ENCODE peak calls at places on chromosomes 13 and 19, in six cellular contexts. P is lower lobe of right lung; N is SW 1271; Y is activated CD4-positive, alpha-beta T cell treated with anti-CD3 and anti-CD28 coated beads for 36 hours; E is activated T-cell treated with anti-CD3 and anti-CD28 coated beads, Interleukin-2, amount 50 U/mL, for 4 hours; V is bronchial epithelial cell. W is an unnamed sample.

GRCh38 chr13:110590577-110590976 is 24.8 kb upstream of the NAXD start:
- DNase-seq in P (peak; percentile 55), N (no peak), Y (no peak), E (no peak), V (peak; percentile 78), W (no peak)

GRCh38 chr13:41650706-41651105 is 193.4 kb downstream of the RGCC start:
- DNase-seq in P (no peak), N (no peak), Y (no peak), E (no peak), V (no peak), W (no peak)

GRCh38 chr19:44689290-44690130 is 9.4 kb upstream of the CEACAM16 start:
- DNase-seq in P (peak; percentile 84), N (peak; percentile 42), Y (peak; percentile 90), E (peak; percentile 79), V (peak; percentile 50), W (peak; percentile 84)

GRCh38 chr13:111058796-111059506 is 56.2 kb upstream of the ARHGEF7 start:
- DNase-seq in P (no peak), N (no peak), Y (no peak), E (no peak), V (no peak), W (no peak)

GRCh38 chr19:6767357-6768235 is at the start of gene SH2D3A:
- DNase-seq in P (peak; percentile 93), N (peak; percentile 43), Y (peak; percentile 97), E (peak; percentile 97), V (peak; percentile 90), W (peak; percentile 43)

GRCh38 chr13:94640676-94641075 is 39.0 kb downstream of the GPR180 start:
- DNase-seq in P (no peak), N (no peak), Y (no peak), E (no peak), V (peak; percentile 62), W (no peak)

GRCh38 chr19:15098505-15098904 is 8.7 kb upstream of the SYDE1 start:
- DNase-seq in P (no peak), N (no peak), Y (no peak), E (no peak), V (peak; percentile 8), W (no peak)

GRCh38 chr13:112897956-112898785 is 70.8 kb upstream of the MCF2L start:
- DNase-seq in P (peak; percentile 43), N (no peak), Y (no peak), E (no peak), V (no peak), W (no peak)

GRCh38 chr19:3606174-3606689 is 443 bp downstream of the TBXA2R start:
- DNase-seq in P (peak; percentile 59), N (no peak), Y (peak; percentile 52), E (no peak), V (no peak), W (no peak)

GRCh38 chr13:112575295-112575622 is 12.7 kb downstream of the TUBGCP3 start:
- DNase-seq in P (no peak), N (no peak), Y (no peak), E (no peak), V (no peak), W (no peak)

GRCh38 chr13:39311619-39312018 is 273.4 kb downstream of the NHLRC3 start:
- DNase-seq in P (no peak), N (no peak), Y (no peak), E (no peak), V (no peak), W (peak; percentile 83)

GRCh38 chr19:34225659-34226015 is 28.7 kb upstream of the GARRE1 start:
- DNase-seq in P (no peak), N (no peak), Y (no peak), E (no peak), V (no peak), W (no peak)

GRCh38 chr13:32134991-32135390 is 103.4 kb downstream of the FRY start:
- DNase-seq in P (no peak), N (no peak), Y (no peak), E (no peak), V (no peak), W (peak; percentile 49)

GRCh38 chr13:102852556-102852955 is 6.7 kb downstream of the ERCC5 start:
- DNase-seq in P (no peak), N (no peak), Y (no peak), E (no peak), V (no peak), W (no peak)

GRCh38 chr13:112775791-112776279 is 86.0 kb downstream of the ATP11A start:
- DNase-seq in P (peak; percentile 44), N (no peak), Y (no peak), E (no peak), V (no peak), W (no peak)

GRCh38 chr19:46180701-46181385 is 32.8 kb downstream of the IGFL2 start:
- DNase-seq in P (no peak), N (peak; percentile 10), Y (no peak), E (no peak), V (peak; percentile 66), W (peak; percentile 73)

GRCh38 chr19:45632468-45633196 is 6.6 kb downstream of the EML2 start:
- DNase-seq in P (peak; percentile 79), N (peak; percentile 52), Y (peak; percentile 79), E (peak; percentile 36), V (peak; percentile 97), W (peak; percentile 97)

GRCh38 chr13:85286081-85286480 is 513.1 kb downstream of the SLITRK6 start:
- DNase-seq in P (no peak), N (no peak), Y (no peak), E (no peak), V (no peak), W (peak; percentile 33)

GRCh38 chr13:107838592-107839161 is 376.7 kb downstream of the LIG4 start:
- DNase-seq in P (no peak), N (no peak), Y (no peak), E (no peak), V (no peak), W (no peak)

GRCh38 chr19:44111910-44112463 is 1.2 kb upstream of the ZNF225 start:
- DNase-seq in P (no peak), N (no peak), Y (peak; percentile 21), E (no peak), V (peak; percentile 71), W (peak; percentile 77)

GRCh38 chr19:45767410-45767880 is 1.6 kb downstream of the SIX5 start:
- DNase-seq in P (peak; percentile 77), N (peak; percentile 65), Y (no peak), E (no peak), V (peak; percentile 62), W (peak; percentile 89)

GRCh38 chr13:65472336-65472735 is 1757.8 kb downstream of the PCDH9 start:
- DNase-seq in P (no peak), N (no peak), Y (no peak), E (no peak), V (no peak), W (no peak)

GRCh38 chr19:18361646-18362045 is 21.2 kb downstream of the PGPEP1 start:
- DNase-seq in P (no peak), N (no peak), Y (no peak), E (no peak), V (no peak), W (no peak)

GRCh38 chr19:10339380-10339960 is at the start of gene ICAM3:
- DNase-seq in P (peak; percentile 77), N (no peak), Y (peak; percentile 86), E (peak; percentile 44), V (no peak), W (no peak)

GRCh38 chr19:31262673-31263308 is 86.4 kb downstream of the TSHZ3 start:
- DNase-seq in P (no peak), N (no peak), Y (no peak), E (no peak), V (no peak), W (no peak)

W was measured in astrocyte of the hippocampus.